ENCODE peak calls at places on chromosomes 16 and 17, in seven cellular contexts. One of them, this sample, is unnamed.

GRCh38 chr17:66135219-66135618 is 56.7 kb downstream of the CEP112 start:
- DNase-seq in breast epithelium: no peak
- DNase-seq in prostate gland: no peak
- DNase-seq in H1: no peak
- DNase-seq in HCT116: no peak
- DNase-seq in transverse colon: no peak
- DNase-seq in stomach: no peak
- DNase-seq in this sample: no peak

GRCh38 chr16:23148513-23149266 is 562 bp downstream of the USP31 start:
- DNase-seq in breast epithelium: peak; percentile 71
- DNase-seq in prostate gland: peak; percentile 66
- DNase-seq in H1: peak; percentile 71
- DNase-seq in HCT116: no peak
- DNase-seq in transverse colon: peak; percentile 83
- DNase-seq in stomach: peak; percentile 76
- DNase-seq in this sample: no peak

GRCh38 chr17:42281571-42282096 is 5.4 kb upstream of the STAT5B start:
- DNase-seq in breast epithelium: peak; percentile 11
- DNase-seq in prostate gland: no peak
- DNase-seq in H1: no peak
- DNase-seq in HCT116: no peak
- DNase-seq in transverse colon: no peak
- DNase-seq in stomach: peak; percentile 24
- DNase-seq in this sample: peak; percentile 80

GRCh38 chr16:31108035-31108793 is at the start of gene BCKDK:
- DNase-seq in breast epithelium: no peak
- DNase-seq in prostate gland: peak; percentile 39
- DNase-seq in H1: peak; percentile 85
- DNase-seq in HCT116: peak; percentile 42
- DNase-seq in transverse colon: peak; percentile 77
- DNase-seq in stomach: peak; percentile 73
- DNase-seq in this sample: no peak

GRCh38 chr17:47315451-47316266 is 8.1 kb upstream of the EFCAB13 start:
- DNase-seq in breast epithelium: no peak
- DNase-seq in prostate gland: peak; percentile 28
- DNase-seq in H1: no peak
- DNase-seq in HCT116: peak; percentile 74
- DNase-seq in transverse colon: peak; percentile 33
- DNase-seq in stomach: no peak
- DNase-seq in this sample: peak; percentile 42

GRCh38 chr17:39634384-39634871 is 2.5 kb upstream of the STARD3 start:
- DNase-seq in breast epithelium: no peak
- DNase-seq in prostate gland: no peak
- DNase-seq in H1: no peak
- DNase-seq in HCT116: no peak
- DNase-seq in transverse colon: peak; percentile 16
- DNase-seq in stomach: no peak
- DNase-seq in this sample: no peak

GRCh38 chr17:15264542-15264941 is 584 bp downstream of the PMP22 start:
- DNase-seq in breast epithelium: peak; percentile 47
- DNase-seq in prostate gland: peak; percentile 26
- DNase-seq in H1: no peak
- DNase-seq in HCT116: no peak
- DNase-seq in transverse colon: peak; percentile 83
- DNase-seq in stomach: peak; percentile 88
- DNase-seq in this sample: no peak

GRCh38 chr16:20129375-20129774 is 55.7 kb upstream of the GPR139 start:
- DNase-seq in breast epithelium: no peak
- DNase-seq in prostate gland: no peak
- DNase-seq in H1: no peak
- DNase-seq in HCT116: no peak
- DNase-seq in transverse colon: no peak
- DNase-seq in stomach: no peak
- DNase-seq in this sample: no peak

GRCh38 chr17:79022507-79022991 is 1.4 kb upstream of the C1QTNF1 start:
- DNase-seq in breast epithelium: no peak
- DNase-seq in prostate gland: no peak
- DNase-seq in H1: no peak
- DNase-seq in HCT116: no peak
- DNase-seq in transverse colon: no peak
- DNase-seq in stomach: peak; percentile 63
- DNase-seq in this sample: no peak

GRCh38 chr16:66446737-66447136 is 19.6 kb downstream of the BEAN1 start:
- DNase-seq in breast epithelium: no peak
- DNase-seq in prostate gland: no peak
- DNase-seq in H1: no peak
- DNase-seq in HCT116: no peak
- DNase-seq in transverse colon: no peak
- DNase-seq in stomach: no peak
- DNase-seq in this sample: no peak

GRCh38 chr16:14151256-14152030 is 80.3 kb downstream of the MRTFB start:
- DNase-seq in breast epithelium: no peak
- DNase-seq in prostate gland: peak; percentile 11
- DNase-seq in H1: no peak
- DNase-seq in HCT116: no peak
- DNase-seq in transverse colon: no peak
- DNase-seq in stomach: no peak
- DNase-seq in this sample: no peak

GRCh38 chr17:17580662-17581470 is 10.6 kb downstream of the PEMT start:
- DNase-seq in breast epithelium: no peak
- DNase-seq in prostate gland: no peak
- DNase-seq in H1: no peak
- DNase-seq in HCT116: no peak
- DNase-seq in transverse colon: no peak
- DNase-seq in stomach: no peak
- DNase-seq in this sample: no peak

GRCh38 chr16:65991149-65991701 is 375.3 kb upstream of the CDH5 start:
- DNase-seq in breast epithelium: peak; percentile 26
- DNase-seq in prostate gland: no peak
- DNase-seq in H1: no peak
- DNase-seq in HCT116: no peak
- DNase-seq in transverse colon: no peak
- DNase-seq in stomach: no peak
- DNase-seq in this sample: no peak

GRCh38 chr17:5444209-5444608 is 5.3 kb upstream of the C1QBP start:
- DNase-seq in breast epithelium: no peak
- DNase-seq in prostate gland: no peak
- DNase-seq in H1: no peak
- DNase-seq in HCT116: no peak
- DNase-seq in transverse colon: no peak
- DNase-seq in stomach: no peak
- DNase-seq in this sample: no peak

GRCh38 chr17:82603981-82604448 is 44.2 kb downstream of the WDR45B start:
- DNase-seq in breast epithelium: no peak
- DNase-seq in prostate gland: no peak
- DNase-seq in H1: no peak
- DNase-seq in HCT116: no peak
- DNase-seq in transverse colon: peak; percentile 74
- DNase-seq in stomach: peak; percentile 50
- DNase-seq in this sample: no peak

GRCh38 chr17:18356624-18357023 is 6.7 kb downstream of the SHMT1 start:
- DNase-seq in breast epithelium: peak; percentile 19
- DNase-seq in prostate gland: no peak
- DNase-seq in H1: no peak
- DNase-seq in HCT116: no peak
- DNase-seq in transverse colon: peak; percentile 25
- DNase-seq in stomach: no peak
- DNase-seq in this sample: no peak

GRCh38 chr16:14196011-14196410 is 124.9 kb downstream of the MRTFB start:
- DNase-seq in breast epithelium: no peak
- DNase-seq in prostate gland: no peak
- DNase-seq in H1: no peak
- DNase-seq in HCT116: no peak
- DNase-seq in transverse colon: no peak
- DNase-seq in stomach: no peak
- DNase-seq in this sample: no peak

DNA sequence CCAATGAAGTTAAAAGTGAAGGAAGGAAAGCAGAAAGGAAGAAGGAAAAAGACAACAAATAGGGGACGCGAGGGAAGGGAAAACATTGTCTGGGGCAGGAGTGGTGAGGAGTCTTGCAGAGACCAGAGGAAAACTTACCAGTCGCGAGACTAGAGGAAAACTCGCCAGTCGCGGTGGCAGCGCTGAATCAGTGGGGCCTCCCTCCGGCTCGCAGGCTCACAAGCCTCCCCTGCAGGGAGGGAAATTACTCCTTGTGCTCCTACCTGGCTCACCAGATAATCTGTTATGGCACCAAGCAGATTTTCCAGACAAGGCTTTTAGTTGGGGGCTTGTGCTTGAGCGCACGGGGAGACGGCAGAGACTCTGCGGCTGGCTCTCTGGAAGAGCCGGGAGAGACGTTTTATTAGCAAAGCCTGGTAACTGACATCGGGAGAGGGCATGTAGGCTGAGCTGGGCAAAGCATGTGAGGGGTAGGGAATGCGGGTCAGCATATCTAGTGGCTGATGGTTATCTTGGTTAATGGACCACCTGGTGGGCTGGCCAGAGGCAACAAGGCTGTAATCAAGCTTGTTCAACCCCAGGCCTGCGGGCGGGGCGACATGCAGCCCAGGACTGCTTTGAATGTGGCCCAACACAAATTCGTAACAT is 37.1 kb downstream of the LCMT1 start:
- DNase-seq in breast epithelium: no peak
- DNase-seq in prostate gland: no peak
- DNase-seq in H1: no peak
- DNase-seq in HCT116: no peak
- DNase-seq in transverse colon: no peak
- DNase-seq in stomach: no peak
- DNase-seq in this sample: no peak
- TF ChIP-seq POLR2AphosphoS5 in breast epithelium: no peak
- TF ChIP-seq POLR2AphosphoS5 in prostate gland: no peak
- TF ChIP-seq POLR2AphosphoS5 in H1: no peak
- TF ChIP-seq POLR2AphosphoS5 in HCT116: no peak
- TF ChIP-seq POLR2AphosphoS5 in transverse colon: no peak
- TF ChIP-seq POLR2AphosphoS5 in stomach: no peak
- TF ChIP-seq POLR2AphosphoS5 in this sample: no peak

GRCh38 chr16:4685776-4686496 is 7.4 kb upstream of the NUDT16L1 start:
- DNase-seq in breast epithelium: no peak
- DNase-seq in prostate gland: no peak
- DNase-seq in H1: no peak
- DNase-seq in HCT116: no peak
- DNase-seq in transverse colon: no peak
- DNase-seq in stomach: no peak
- DNase-seq in this sample: no peak

GRCh38 chr16:4684030-4684715 is 9.2 kb upstream of the NUDT16L1 start:
- DNase-seq in breast epithelium: no peak
- DNase-seq in prostate gland: no peak
- DNase-seq in H1: no peak
- DNase-seq in HCT116: no peak
- DNase-seq in transverse colon: no peak
- DNase-seq in stomach: no peak
- DNase-seq in this sample: no peak

GRCh38 chr16:4684763-4685162 is 8.6 kb upstream of the NUDT16L1 start:
- DNase-seq in breast epithelium: no peak
- DNase-seq in prostate gland: no peak
- DNase-seq in H1: no peak
- DNase-seq in HCT116: no peak
- DNase-seq in transverse colon: no peak
- DNase-seq in stomach: no peak
- DNase-seq in this sample: no peak

GRCh38 chr16:4686497-4687210 is 6.7 kb upstream of the NUDT16L1 start:
- DNase-seq in breast epithelium: no peak
- DNase-seq in prostate gland: no peak
- DNase-seq in H1: no peak
- DNase-seq in HCT116: no peak
- DNase-seq in transverse colon: no peak
- DNase-seq in stomach: no peak
- DNase-seq in this sample: no peak

GRCh38 chr16:4685292-4685691 is 8.1 kb upstream of the NUDT16L1 start:
- DNase-seq in breast epithelium: no peak
- DNase-seq in prostate gland: no peak
- DNase-seq in H1: no peak
- DNase-seq in HCT116: no peak
- DNase-seq in transverse colon: no peak
- DNase-seq in stomach: no peak
- DNase-seq in this sample: no peak
- TF ChIP-seq POLR2A in breast epithelium: no peak
- TF ChIP-seq POLR2A in prostate gland: no peak
- TF ChIP-seq POLR2A in H1: no peak
- TF ChIP-seq POLR2A in HCT116: no peak
- TF ChIP-seq POLR2A in transverse colon: no peak
- TF ChIP-seq POLR2A in stomach: no peak
- TF ChIP-seq POLR2A in this sample: no peak

DNA sequence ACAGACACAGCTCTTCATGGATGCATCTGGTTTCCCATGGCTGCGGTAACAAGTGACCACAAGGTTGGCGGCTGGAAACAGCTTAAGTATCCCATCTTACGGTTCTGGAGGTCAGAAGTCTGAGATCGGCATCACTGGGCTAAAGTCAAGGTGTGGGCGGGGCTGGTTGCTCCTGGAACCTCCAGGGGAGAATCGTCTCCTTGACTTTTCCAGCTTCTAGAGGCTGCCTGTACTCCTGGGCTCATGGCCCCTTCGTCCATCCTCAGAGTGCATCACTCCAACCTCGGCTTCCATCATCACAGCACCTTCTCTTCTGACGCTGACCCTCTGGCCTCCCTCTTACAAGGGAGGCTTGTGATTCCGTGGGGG is 12.9 kb upstream of the CRISPLD2 start:
- DNase-seq in breast epithelium: no peak
- DNase-seq in prostate gland: no peak
- DNase-seq in H1: no peak
- DNase-seq in HCT116: no peak
- DNase-seq in transverse colon: no peak
- DNase-seq in stomach: no peak
- DNase-seq in this sample: no peak
- H3K4me3 ChIP-seq in breast epithelium: no peak overlapping the region
- H3K4me3 ChIP-seq in prostate gland: no peak overlapping the region
- H3K4me3 ChIP-seq in H1: no peak overlapping the region
- H3K4me3 ChIP-seq in HCT116: no peak overlapping the region
- H3K4me3 ChIP-seq in transverse colon: no peak overlapping the region
- H3K4me3 ChIP-seq in stomach: no peak overlapping the region
- H3K4me3 ChIP-seq in this sample: no peak overlapping the region

DNA sequence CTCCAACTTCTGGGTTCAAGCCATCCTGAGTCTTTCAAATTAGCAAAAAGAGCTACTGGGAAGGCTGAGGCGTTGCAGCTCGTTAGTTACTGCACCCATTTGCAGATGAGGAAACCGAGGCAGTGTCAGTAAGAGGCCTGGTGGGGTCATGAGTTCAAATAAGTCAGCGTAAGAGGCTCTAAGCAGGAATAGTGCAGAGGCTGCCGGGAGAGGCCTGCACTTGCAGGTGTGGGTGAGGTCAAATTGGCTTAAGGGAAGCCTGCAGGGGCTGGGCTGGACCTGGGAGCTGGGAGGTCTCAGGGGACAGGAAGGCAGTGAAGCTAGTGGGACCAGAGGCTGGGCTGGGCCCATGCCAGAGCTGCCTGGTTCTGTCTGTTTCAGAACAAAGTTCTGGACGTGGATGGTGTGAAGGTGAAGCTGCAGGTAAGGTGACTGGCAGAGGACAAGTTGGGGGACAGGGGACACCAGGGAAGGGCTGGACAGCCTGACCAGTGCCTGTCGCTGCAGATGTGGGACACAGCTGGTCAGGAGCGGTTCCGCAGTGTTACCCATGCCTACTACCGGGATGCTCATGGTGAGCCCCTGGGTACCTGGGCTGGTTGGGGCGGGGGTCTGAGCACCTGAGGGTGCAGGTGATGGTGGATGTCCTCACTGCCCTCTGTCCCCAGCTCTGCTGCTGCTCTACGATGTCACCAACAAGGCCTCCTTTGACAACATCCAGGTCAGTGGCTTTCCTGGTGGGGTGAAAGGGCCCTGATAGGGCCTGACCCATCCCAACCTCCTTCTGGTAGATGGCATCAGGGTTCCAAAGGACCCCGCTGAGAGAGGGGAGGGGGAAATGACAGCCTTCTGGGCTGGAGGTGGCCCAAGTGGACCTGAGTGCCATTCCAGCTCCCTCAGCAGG is 3.0 kb downstream of the RAB26 start:
- DNase-seq in breast epithelium: no peak
- DNase-seq in prostate gland: no peak
- DNase-seq in H1: peak; percentile 73
- DNase-seq in HCT116: no peak
- DNase-seq in transverse colon: no peak
- DNase-seq in stomach: no peak
- DNase-seq in this sample: no peak
- TF ChIP-seq POLR2AphosphoS5 in breast epithelium: no peak
- TF ChIP-seq POLR2AphosphoS5 in prostate gland: no peak
- TF ChIP-seq POLR2AphosphoS5 in H1: peak; percentile 95
- TF ChIP-seq POLR2AphosphoS5 in HCT116: no peak
- TF ChIP-seq POLR2AphosphoS5 in transverse colon: no peak
- TF ChIP-seq POLR2AphosphoS5 in stomach: no peak
- TF ChIP-seq POLR2AphosphoS5 in this sample: no peak

This sample was measured in esophagus muscularis mucosa.